ENCODE peak calls at places on chromosome 4, in ten cellular contexts. W is CD8-positive, alpha-beta T cell; B is left lung; D is upper lobe of right lung; O is stimulated activated naive CD8-positive, alpha-beta T cell treated with anti-CD3 and anti-CD28 coated beads, Interleukin-15, amount 100 ng/mL, for 72 hours; I is left ventricle myocardium superior; N is body of pancreas; M is heart right ventricle; P is heart left ventricle; A is activated naive CD4-positive, alpha-beta T cell treated with anti-CD3 and anti-CD28 coated beads, Interleukin-2, amount 50 U/mL, for 72 hours. G is an unnamed sample.

GRCh38 chr4:33831667-33832066 is 2412.6 kb downstream of the ARAP2 start:
- ATAC-seq in B (no peak), N (no peak), I (no peak), A (no peak), M (no peak), O (no peak), D (no peak), W (no peak), P (no peak), G (peak)

GRCh38 chr4:184437565-184437964 is 36.8 kb downstream of the IRF2 start:
- ATAC-seq in D (peak), I (no peak), P (no peak), B (peak), N (no peak), W (no peak), A (no peak), M (no peak), O (no peak), G (no peak)

GRCh38 chr4:153518637-153519384 is 52.7 kb downstream of the TMEM131L start:
- ATAC-seq in D (no peak), A (no peak), B (no peak), P (peak), I (peak), O (no peak), W (no peak), N (peak), M (peak), G (no peak)

GRCh38 chr4:124386163-124386562 is 326.4 kb downstream of the ANKRD50 start:
- ATAC-seq in B (no peak), A (no peak), I (no peak), O (no peak), W (no peak), M (peak), P (peak), D (no peak), N (no peak), G (no peak)

GRCh38 chr4:150010525-150011126 is 67.6 kb upstream of the DCLK2 start:
- ATAC-seq in W (no peak), B (peak), P (peak), O (no peak), I (peak), A (no peak), D (peak), M (peak), N (peak), G (peak)

GRCh38 chr4:79917246-79917645 is 155.8 kb downstream of the ANTXR2 start:
- ATAC-seq in N (no peak), D (peak), O (peak), W (peak), A (peak), M (no peak), P (peak), B (peak), I (peak), G (peak)

GRCh38 chr4:80143305-80143679 is 54.0 kb upstream of the PRDM8 start:
- ATAC-seq in I (no peak), A (no peak), O (no peak), D (no peak), N (no peak), B (no peak), P (no peak), M (no peak), W (no peak), G (no peak)

GRCh38 chr4:139312552-139313332 is 10.5 kb upstream of the NDUFC1 start:
- ATAC-seq in O (no peak), M (no peak), B (peak), A (no peak), W (no peak), N (no peak), I (no peak), P (no peak), D (no peak), G (no peak)

G was measured in SK-N-SH treated with all-trans-retinoic acid at 6 μM for 48 hours.